ENCODE peak calls at places on chromosome 20, in five cellular contexts. One of them, this sample, is unnamed.
A peak's percentile ranks its signal among the peaks of the same experiment; 100 is the strongest.

GRCh38 chr20:45927071-45927878 is 7.2 kb upstream of the PCIF1 start:
- DNase-seq in heart right ventricle: no peak
- DNase-seq in psoas muscle: no peak
- DNase-seq in cardiac muscle cell: no peak
- DNase-seq in body of pancreas: no peak
- DNase-seq in this sample: no peak

GRCh38 chr20:57877131-57877784 is 167.4 kb upstream of the PMEPA1 start:
- DNase-seq in body of pancreas: peak; percentile 12
- DNase-seq in cardiac muscle cell: peak; percentile 21
- DNase-seq in psoas muscle: no peak
- DNase-seq in heart right ventricle: no peak
- DNase-seq in this sample: no peak

GRCh38 chr20:44438782-44439181 is 36.9 kb upstream of the TTPAL start:
- DNase-seq in psoas muscle: no peak
- DNase-seq in cardiac muscle cell: no peak
- DNase-seq in heart right ventricle: no peak
- DNase-seq in body of pancreas: no peak
- DNase-seq in this sample: no peak

GRCh38 chr20:58721951-58722371 is 29.4 kb downstream of the NPEPL1 start:
- DNase-seq in cardiac muscle cell: no peak
- DNase-seq in body of pancreas: peak; percentile 32
- DNase-seq in heart right ventricle: no peak
- DNase-seq in psoas muscle: no peak
- DNase-seq in this sample: no peak

GRCh38 chr20:43520074-43520473 is 12.6 kb downstream of the L3MBTL1 start:
- DNase-seq in cardiac muscle cell: no peak
- DNase-seq in body of pancreas: no peak
- DNase-seq in heart right ventricle: no peak
- DNase-seq in psoas muscle: no peak
- DNase-seq in this sample: no peak

GRCh38 chr20:50309280-50309763 is 118.7 kb downstream of the CEBPB start:
- DNase-seq in body of pancreas: no peak
- DNase-seq in heart right ventricle: no peak
- DNase-seq in psoas muscle: no peak
- DNase-seq in cardiac muscle cell: no peak
- DNase-seq in this sample: no peak

GRCh38 chr20:24501764-24502163 is 32.3 kb downstream of the SYNDIG1 start:
- DNase-seq in heart right ventricle: no peak
- DNase-seq in psoas muscle: no peak
- DNase-seq in body of pancreas: no peak
- DNase-seq in cardiac muscle cell: no peak
- DNase-seq in this sample: no peak

GRCh38 chr20:37833172-37833915 is 69.6 kb upstream of the VSTM2L start:
- DNase-seq in body of pancreas: no peak
- DNase-seq in cardiac muscle cell: no peak
- DNase-seq in psoas muscle: no peak
- DNase-seq in heart right ventricle: no peak
- DNase-seq in this sample: no peak

GRCh38 chr20:56933331-56933698 is 304.2 kb downstream of the TFAP2C start:
- DNase-seq in psoas muscle: no peak
- DNase-seq in body of pancreas: no peak
- DNase-seq in heart right ventricle: no peak
- DNase-seq in cardiac muscle cell: no peak
- DNase-seq in this sample: no peak

GRCh38 chr20:9329356-9330092 is 184.9 kb upstream of the LAMP5 start:
- DNase-seq in psoas muscle: no peak
- DNase-seq in body of pancreas: no peak
- DNase-seq in heart right ventricle: no peak
- DNase-seq in cardiac muscle cell: no peak
- DNase-seq in this sample: no peak

GRCh38 chr20:45059022-45059728 is 41.8 kb downstream of the KCNS1 start:
- DNase-seq in cardiac muscle cell: no peak
- DNase-seq in heart right ventricle: no peak
- DNase-seq in psoas muscle: no peak
- DNase-seq in body of pancreas: no peak
- DNase-seq in this sample: no peak

GRCh38 chr20:50054626-50055511 is 58.1 kb downstream of the UBE2V1 start:
- DNase-seq in cardiac muscle cell: no peak
- DNase-seq in heart right ventricle: no peak
- DNase-seq in psoas muscle: no peak
- DNase-seq in body of pancreas: no peak
- DNase-seq in this sample: no peak

GRCh38 chr20:46946796-46947195 is 52.2 kb downstream of the EYA2 start:
- DNase-seq in heart right ventricle: no peak
- DNase-seq in cardiac muscle cell: no peak
- DNase-seq in psoas muscle: no peak
- DNase-seq in body of pancreas: no peak
- DNase-seq in this sample: no peak

GRCh38 chr20:44231193-44231592 is 15.9 kb upstream of the GDAP1L1 start:
- DNase-seq in cardiac muscle cell: no peak
- DNase-seq in heart right ventricle: no peak
- DNase-seq in body of pancreas: no peak
- DNase-seq in psoas muscle: no peak
- DNase-seq in this sample: no peak

GRCh38 chr20:58634121-58634817 is 16.8 kb upstream of the STX16 start:
- DNase-seq in heart right ventricle: no peak
- DNase-seq in cardiac muscle cell: no peak
- DNase-seq in psoas muscle: no peak
- DNase-seq in body of pancreas: no peak
- DNase-seq in this sample: no peak

GRCh38 chr20:44728835-44729342 is 13.7 kb downstream of the CCN5 start:
- DNase-seq in psoas muscle: peak; percentile 92
- DNase-seq in body of pancreas: peak; percentile 44
- DNase-seq in heart right ventricle: peak; percentile 62
- DNase-seq in cardiac muscle cell: no peak
- DNase-seq in this sample: no peak

GRCh38 chr20:17077030-17077429 is 149.8 kb upstream of the PCSK2 start:
- DNase-seq in psoas muscle: no peak
- DNase-seq in heart right ventricle: no peak
- DNase-seq in cardiac muscle cell: no peak
- DNase-seq in body of pancreas: no peak
- DNase-seq in this sample: no peak

GRCh38 chr20:45410887-45411286 is 2.8 kb downstream of the DBNDD2 start:
- DNase-seq in cardiac muscle cell: no peak
- DNase-seq in psoas muscle: no peak
- DNase-seq in heart right ventricle: peak; percentile 32
- DNase-seq in body of pancreas: no peak
- DNase-seq in this sample: no peak

GRCh38 chr20:36543187-36544133 is 2.1 kb downstream of the MYL9 start:
- DNase-seq in cardiac muscle cell: no peak
- DNase-seq in psoas muscle: peak; percentile 90
- DNase-seq in body of pancreas: peak; percentile 57
- DNase-seq in heart right ventricle: peak; percentile 91
- DNase-seq in this sample: no peak

GRCh38 chr20:36936341-36936740 is 15.2 kb downstream of the SAMHD1 start:
- DNase-seq in psoas muscle: no peak
- DNase-seq in heart right ventricle: no peak
- DNase-seq in body of pancreas: no peak
- DNase-seq in cardiac muscle cell: no peak
- DNase-seq in this sample: no peak

GRCh38 chr20:38805958-38806854 is 709 bp downstream of the PPP1R16B start:
- DNase-seq in heart right ventricle: no peak
- DNase-seq in body of pancreas: no peak
- DNase-seq in cardiac muscle cell: peak; percentile 9
- DNase-seq in psoas muscle: peak; percentile 53
- DNase-seq in this sample: peak; percentile 37

GRCh38 chr20:56566621-56567020 is 33.6 kb downstream of the FAM209B start:
- DNase-seq in cardiac muscle cell: peak; percentile 89
- DNase-seq in psoas muscle: no peak
- DNase-seq in heart right ventricle: peak; percentile 9
- DNase-seq in body of pancreas: no peak
- DNase-seq in this sample: no peak

GRCh38 chr20:52896348-52896747 is 75.8 kb upstream of the TSHZ2 start:
- DNase-seq in cardiac muscle cell: no peak
- DNase-seq in body of pancreas: no peak
- DNase-seq in heart right ventricle: no peak
- DNase-seq in psoas muscle: no peak
- DNase-seq in this sample: no peak

GRCh38 chr20:36269507-36269906 is 33.2 kb downstream of the AAR2 start:
- DNase-seq in psoas muscle: no peak
- DNase-seq in body of pancreas: no peak
- DNase-seq in cardiac muscle cell: no peak
- DNase-seq in heart right ventricle: no peak
- DNase-seq in this sample: no peak

GRCh38 chr20:49690899-49691620 is 22.6 kb downstream of the B4GALT5 start:
- DNase-seq in psoas muscle: no peak
- DNase-seq in body of pancreas: peak; percentile 90
- DNase-seq in cardiac muscle cell: no peak
- DNase-seq in heart right ventricle: no peak
- DNase-seq in this sample: no peak

GRCh38 chr20:11447371-11448100 is 470.2 kb upstream of the BTBD3 start:
- DNase-seq in body of pancreas: no peak
- DNase-seq in heart right ventricle: no peak
- DNase-seq in cardiac muscle cell: no peak
- DNase-seq in psoas muscle: no peak
- DNase-seq in this sample: no peak

GRCh38 chr20:57053798-57054552 is 212.5 kb downstream of the BMP7 start:
- DNase-seq in psoas muscle: no peak
- DNase-seq in heart right ventricle: no peak
- DNase-seq in cardiac muscle cell: no peak
- DNase-seq in body of pancreas: no peak
- DNase-seq in this sample: no peak

GRCh38 chr20:577167-577791 is 32.8 kb downstream of the TCF15 start:
- DNase-seq in psoas muscle: no peak
- DNase-seq in cardiac muscle cell: no peak
- DNase-seq in body of pancreas: no peak
- DNase-seq in heart right ventricle: no peak
- DNase-seq in this sample: no peak
- TF ChIP-seq CTCF in psoas muscle: no peak
- TF ChIP-seq CTCF in cardiac muscle cell: peak; percentile 46
- TF ChIP-seq CTCF in body of pancreas: no peak
- TF ChIP-seq CTCF in heart right ventricle: peak; percentile 20
- TF ChIP-seq CTCF in this sample: no peak

GRCh38 chr20:31578448-31579138 is 26.5 kb upstream of the ID1 start:
- DNase-seq in heart right ventricle: no peak
- DNase-seq in cardiac muscle cell: no peak
- DNase-seq in body of pancreas: no peak
- DNase-seq in psoas muscle: no peak
- DNase-seq in this sample: no peak

GRCh38 chr20:31579245-31579644 is 25.8 kb upstream of the ID1 start:
- DNase-seq in heart right ventricle: no peak
- DNase-seq in cardiac muscle cell: no peak
- DNase-seq in psoas muscle: no peak
- DNase-seq in body of pancreas: no peak
- DNase-seq in this sample: no peak

GRCh38 chr20:31577194-31577593 is 27.9 kb upstream of the ID1 start:
- DNase-seq in body of pancreas: no peak
- DNase-seq in psoas muscle: no peak
- DNase-seq in cardiac muscle cell: no peak
- DNase-seq in heart right ventricle: no peak
- DNase-seq in this sample: no peak

GRCh38 chr20:31581391-31581790 is 23.7 kb upstream of the ID1 start:
- DNase-seq in heart right ventricle: no peak
- DNase-seq in body of pancreas: no peak
- DNase-seq in psoas muscle: no peak
- DNase-seq in cardiac muscle cell: no peak
- DNase-seq in this sample: no peak

GRCh38 chr20:31580706-31581105 is 24.4 kb upstream of the ID1 start:
- DNase-seq in body of pancreas: no peak
- DNase-seq in heart right ventricle: no peak
- DNase-seq in cardiac muscle cell: no peak
- DNase-seq in psoas muscle: no peak
- DNase-seq in this sample: no peak
- H3K27ac ChIP-seq in body of pancreas: no peak overlapping the region
- H3K27ac ChIP-seq in heart right ventricle: no peak overlapping the region
- H3K27ac ChIP-seq in cardiac muscle cell: no peak overlapping the region
- H3K27ac ChIP-seq in psoas muscle: no peak overlapping the region
- H3K27ac ChIP-seq in this sample: no peak overlapping the region

DNA sequence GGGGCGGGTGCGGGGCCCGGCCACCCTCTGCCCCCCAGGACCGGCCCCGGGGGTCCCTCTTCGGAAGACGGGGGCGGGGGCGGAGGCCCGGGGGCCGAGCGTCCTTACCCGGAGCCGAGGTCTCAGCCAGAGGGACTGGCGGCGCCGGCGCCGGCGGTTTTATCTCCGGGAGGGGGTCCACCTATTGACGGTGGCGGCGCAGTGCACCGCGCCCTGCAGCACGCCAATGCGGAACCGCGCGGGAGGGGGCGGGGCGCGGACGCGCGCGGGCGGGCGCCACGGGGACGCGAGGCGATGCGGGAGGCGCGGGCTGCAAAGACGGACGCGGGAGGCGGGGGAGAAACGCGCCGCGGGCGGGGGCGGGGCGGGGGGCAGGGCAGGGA is at the start of gene EEF1A2:
- DNase-seq in body of pancreas: no peak
- DNase-seq in psoas muscle: peak; percentile 91
- DNase-seq in cardiac muscle cell: peak; percentile 83
- DNase-seq in heart right ventricle: no peak
- DNase-seq in this sample: peak; percentile 41
- TF ChIP-seq CTCF in body of pancreas: no peak
- TF ChIP-seq CTCF in psoas muscle: peak; percentile 37
- TF ChIP-seq CTCF in cardiac muscle cell: no peak
- TF ChIP-seq CTCF in heart right ventricle: peak; percentile 24
- TF ChIP-seq CTCF in this sample: no peak

GRCh38 chr20:4813839-4814695 is 92.4 kb downstream of the PRND start:
- DNase-seq in psoas muscle: no peak
- DNase-seq in body of pancreas: peak; percentile 53
- DNase-seq in cardiac muscle cell: no peak
- DNase-seq in heart right ventricle: peak; percentile 46
- DNase-seq in this sample: peak; percentile 56

GRCh38 chr20:4817230-4817671 is 95.5 kb downstream of the PRND start:
- DNase-seq in heart right ventricle: no peak
- DNase-seq in psoas muscle: no peak
- DNase-seq in cardiac muscle cell: no peak
- DNase-seq in body of pancreas: no peak
- DNase-seq in this sample: no peak

GRCh38 chr20:4814696-4815252 is 93.1 kb downstream of the PRND start:
- DNase-seq in body of pancreas: peak; percentile 52
- DNase-seq in psoas muscle: no peak
- DNase-seq in heart right ventricle: no peak
- DNase-seq in cardiac muscle cell: no peak
- DNase-seq in this sample: peak; percentile 76

GRCh38 chr20:4813076-4813838 is 91.5 kb downstream of the PRND start:
- DNase-seq in heart right ventricle: peak; percentile 45
- DNase-seq in body of pancreas: peak; percentile 48
- DNase-seq in cardiac muscle cell: no peak
- DNase-seq in psoas muscle: no peak
- DNase-seq in this sample: peak; percentile 21

DNA sequence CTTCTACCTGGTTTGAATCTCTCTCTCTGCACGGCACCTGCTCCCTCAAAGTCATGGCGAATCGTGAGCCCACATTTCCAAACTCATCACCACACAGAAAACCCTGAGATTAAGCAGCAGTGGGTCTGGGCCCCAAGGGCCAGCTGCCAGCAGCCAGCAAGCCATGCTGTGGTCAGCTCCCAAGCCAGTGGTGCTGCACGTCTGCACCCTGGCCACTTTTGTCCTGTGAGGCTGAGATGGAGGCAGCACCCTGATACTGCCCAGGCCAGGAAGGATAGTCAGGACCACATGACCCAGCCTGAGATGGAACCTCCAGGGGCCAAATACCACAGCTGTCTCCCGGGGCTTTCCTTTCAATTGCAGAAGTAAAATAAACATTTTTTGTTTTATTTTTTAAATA is 93.9 kb downstream of the PRND start:
- DNase-seq in psoas muscle: no peak
- DNase-seq in heart right ventricle: no peak
- DNase-seq in body of pancreas: no peak
- DNase-seq in cardiac muscle cell: no peak
- DNase-seq in this sample: no peak
- H3K27ac ChIP-seq in psoas muscle: no peak overlapping the region
- H3K27ac ChIP-seq in heart right ventricle: peak overlapping the region; percentile 69
- H3K27ac ChIP-seq in body of pancreas: no peak overlapping the region
- H3K27ac ChIP-seq in cardiac muscle cell: no peak overlapping the region
- H3K27ac ChIP-seq in this sample: peak overlapping the region; percentile 99

This sample was measured in CD4-positive, alpha-beta T cell.